ENCODE peak calls at places on chromosomes 11 and 22, in ten cellular contexts. E is stomach, A is HCT116, B is A549, K is breast epithelium, U is Peyer's patch, Y is right lobe of liver, R is heart left ventricle, X is gastrocnemius medialis, T is adrenal gland. L is an unnamed sample.

GRCh38 chr11:122186439-122187080 is 70.5 kb upstream of the BLID start:
- DNase-seq in U (no peak), R (no peak), B (no peak), T (peak; percentile 41), Y (no peak), K (no peak), X (no peak), E (no peak), A (peak; percentile 73), L (no peak)

GRCh38 chr11:47144541-47144940 is 32.1 kb downstream of the ARFGAP2 start:
- DNase-seq in E (no peak), Y (no peak), A (no peak), T (no peak), R (no peak), X (no peak), U (no peak), B (no peak), K (no peak), L (no peak)

GRCh38 chr11:6855971-6856542 is 6.8 kb upstream of the OR10A2 start:
- DNase-seq in X (no peak), R (no peak), T (no peak), U (no peak), B (no peak), K (no peak), Y (no peak), A (no peak), E (no peak), L (peak; percentile 31)

GRCh38 chr22:37701121-37701786 is 4.4 kb downstream of the TRIOBP start:
- DNase-seq in Y (no peak), R (no peak), B (no peak), T (no peak), A (no peak), E (peak; percentile 55), K (no peak), X (no peak), U (no peak), L (no peak)

GRCh38 chr11:19025799-19026406 is 34.6 kb downstream of the MRGPRX2 start:
- DNase-seq in R (peak; percentile 64), T (peak; percentile 14), B (no peak), Y (no peak), A (no peak), U (no peak), X (no peak), K (no peak), E (no peak), L (no peak)

GRCh38 chr11:119421351-119421750 is 1.6 kb downstream of the THY1 start:
- DNase-seq in K (no peak), R (no peak), T (no peak), Y (no peak), A (no peak), X (no peak), B (no peak), U (no peak), E (no peak), L (no peak)

GRCh38 chr11:28366549-28367341 is 258.6 kb downstream of the METTL15 start:
- DNase-seq in R (no peak), U (no peak), A (no peak), X (no peak), K (no peak), E (no peak), T (no peak), Y (no peak), B (no peak), L (no peak)

GRCh38 chr11:104581246-104581980 is 316.8 kb downstream of the CASP12 start:
- DNase-seq in B (no peak), T (no peak), X (no peak), U (no peak), Y (no peak), E (no peak), K (no peak), A (no peak), R (no peak), L (no peak)

GRCh38 chr11:75668508-75669297 is at the start of gene MAP6:
- DNase-seq in Y (no peak), X (no peak), E (no peak), R (peak; percentile 41), U (peak; percentile 54), B (peak; percentile 21), A (no peak), T (no peak), K (no peak), L (peak; percentile 9)

GRCh38 chr11:77370217-77370616 is 68.7 kb upstream of the GDPD4 start:
- DNase-seq in R (no peak), E (no peak), B (peak; percentile 6), U (no peak), T (no peak), A (no peak), K (no peak), Y (no peak), X (no peak), L (no peak)

GRCh38 chr11:70712471-70712870 is 314.1 kb downstream of the CTTN start:
- DNase-seq in E (no peak), U (peak; percentile 50), R (peak; percentile 34), B (no peak), T (no peak), K (no peak), Y (no peak), A (no peak), X (no peak), L (no peak)

GRCh38 chr11:67645521-67646457 is 4.7 kb downstream of the ACY3 start:
- DNase-seq in Y (no peak), X (no peak), K (no peak), T (no peak), B (no peak), U (no peak), A (no peak), E (no peak), R (no peak), L (peak; percentile 81)

GRCh38 chr22:46459347-46460065 is 77.9 kb downstream of the CELSR1 start:
- DNase-seq in Y (no peak), T (no peak), A (no peak), E (no peak), X (no peak), K (no peak), U (peak; percentile 31), R (no peak), B (no peak), L (no peak)

GRCh38 chr11:1206391-1207271 is 16.2 kb upstream of the MUC5B start:
- DNase-seq in K (no peak), Y (peak; percentile 42), T (no peak), E (no peak), R (peak; percentile 8), A (no peak), B (no peak), U (peak; percentile 36), X (peak; percentile 9), L (peak; percentile 3)

GRCh38 chr11:8593935-8594909 is at the start of gene STK33:
- DNase-seq in Y (peak; percentile 53), A (peak; percentile 34), T (peak; percentile 66), U (peak; percentile 76), K (no peak), X (peak; percentile 23), E (peak; percentile 66), B (peak; percentile 53), R (peak; percentile 81), L (peak; percentile 68)
- TF ChIP-seq POLR2A in Y (no peak), A (no peak), T (no peak), U (no peak), K (no peak), X (no peak), E (no peak), B (peak; percentile 21), R (no peak), L (no peak)

GRCh38 chr22:29032014-29032475 is 29.6 kb downstream of the C22orf31 start:
- DNase-seq in K (no peak), R (no peak), U (no peak), E (no peak), A (no peak), T (peak; percentile 47), X (no peak), B (no peak), Y (peak; percentile 69), L (no peak)
- TF ChIP-seq CTCF in K (no peak), R (no peak), U (no peak), E (no peak), A (no peak), T (no peak), X (no peak), B (no peak), Y (no peak), L (no peak)

GRCh38 chr11:93528757-93529639 is 14.2 kb downstream of the SMCO4 start:
- DNase-seq in R (peak; percentile 39), X (peak; percentile 35), U (no peak), A (no peak), E (no peak), K (no peak), T (no peak), B (no peak), Y (no peak), L (no peak)

GRCh38 chr11:93530468-93530826 is 12.7 kb downstream of the SMCO4 start:
- DNase-seq in Y (no peak), X (no peak), A (no peak), T (no peak), K (no peak), B (no peak), U (no peak), R (no peak), E (no peak), L (no peak)

GRCh38 chr11:93532285-93532789 is 10.9 kb downstream of the SMCO4 start:
- DNase-seq in E (no peak), R (no peak), X (no peak), Y (no peak), T (no peak), A (no peak), B (no peak), K (no peak), U (no peak), L (no peak)

GRCh38 chr11:93528252-93528651 is 14.9 kb downstream of the SMCO4 start:
- DNase-seq in R (peak; percentile 58), T (no peak), K (no peak), B (no peak), Y (no peak), A (no peak), X (peak; percentile 76), U (no peak), E (no peak), L (no peak)

DNA sequence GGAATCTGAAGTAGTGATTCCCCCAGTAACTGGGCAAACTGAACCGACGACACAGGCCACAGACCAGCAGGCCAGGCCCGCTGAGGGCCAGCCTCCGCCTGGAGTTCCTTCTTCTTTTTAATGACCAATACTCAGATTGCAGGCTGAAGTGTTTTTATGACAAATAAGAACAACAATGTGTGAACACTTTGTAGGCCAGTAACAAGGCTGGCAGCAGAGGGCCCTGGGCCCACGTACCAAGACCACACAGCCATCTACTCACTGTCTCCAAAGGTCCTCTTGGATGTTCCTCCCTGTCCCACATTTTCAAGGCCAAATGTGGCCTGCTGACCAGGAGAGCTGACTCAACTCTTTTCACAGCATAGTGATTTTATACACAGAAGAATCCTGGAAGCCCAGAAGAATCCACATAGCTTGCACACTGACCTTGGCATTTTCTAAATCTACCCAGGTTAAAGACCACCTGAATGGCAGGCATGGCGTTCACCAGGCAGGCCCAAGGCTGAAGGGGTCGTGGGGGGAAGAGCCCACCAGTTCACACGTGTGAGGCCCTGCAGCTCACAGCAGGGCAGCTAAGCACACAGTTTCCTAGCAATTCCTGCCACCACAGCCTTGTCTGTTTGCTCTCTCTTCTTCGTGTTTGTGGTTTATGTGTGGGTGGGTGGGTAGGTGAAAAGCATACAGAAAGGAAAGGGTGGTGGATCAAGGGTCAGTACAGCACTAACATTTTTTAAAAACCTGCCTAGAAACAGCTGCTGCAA is 13.3 kb downstream of the SMCO4 start:
- DNase-seq in X (no peak), A (no peak), E (no peak), R (peak; percentile 54), T (peak; percentile 48), Y (no peak), K (no peak), B (no peak), U (no peak), L (no peak)
- H3K4me1 ChIP-seq in X (peaks cover 71% of the 10 kb centered on the region), A (peaks cover 5% of the 10 kb centered on the region), E (peaks cover 52% of the 10 kb centered on the region), R (peaks cover 63% of the 10 kb centered on the region), T (peaks cover 39% of the 10 kb centered on the region), Y (peaks cover 4% of the 10 kb centered on the region), K (peaks cover 10% of the 10 kb centered on the region), B (no peaks in the 10 kb centered on the region), U (peaks cover 4% of the 10 kb centered on the region), L (peaks cover 50% of the 10 kb centered on the region)

GRCh38 chr11:30344085-30344484 is 21.2 kb downstream of the ARL14EP start:
- DNase-seq in B (no peak), E (no peak), K (no peak), T (no peak), U (no peak), Y (no peak), R (no peak), A (no peak), X (no peak), L (no peak)
- TF ChIP-seq POLR2A in B (no peak), E (no peak), K (no peak), T (no peak), U (no peak), Y (no peak), R (no peak), A (no peak), X (no peak), L (no peak)